ENCODE peak calls at places on chromosomes 6 and 20, in five cellular contexts. C is Karpas-422, S is IMR-90, A is fibroblast of lung, L is keratinocyte. Z is an unnamed sample.
A peak's percentile ranks its signal among the peaks of the same experiment; 100 is the strongest.

GRCh38 chr20:11537032-11537431 is 380.7 kb upstream of the BTBD3 start:
- DNase-seq in A (no peak), L (no peak), S (no peak), C (no peak), Z (no peak)

GRCh38 chr6:142489722-142490610 is 188.2 kb downstream of the ADGRG6 start:
- DNase-seq in C (no peak), A (peak; percentile 62), S (no peak), L (no peak), Z (no peak)

GRCh38 chr20:3115190-3116107 is 30.9 kb upstream of the AVP start:
- DNase-seq in L (no peak), C (peak; percentile 81), A (peak; percentile 44), S (peak; percentile 59), Z (peak; percentile 27)

GRCh38 chr6:153083869-153084268 is 47.2 kb downstream of the RGS17 start:
- DNase-seq in A (no peak), S (no peak), L (no peak), C (no peak), Z (no peak)

GRCh38 chr6:114638346-114638745 is 295.5 kb upstream of the HS3ST5 start:
- DNase-seq in C (no peak), A (peak; percentile 12), S (no peak), L (no peak), Z (no peak)

GRCh38 chr6:77089776-77090175 is 373.5 kb downstream of the HTR1B start:
- DNase-seq in C (no peak), S (peak; percentile 13), L (peak; percentile 2), A (no peak), Z (no peak)

GRCh38 chr20:36854343-36855240 is 21.3 kb upstream of the TLDC2 start:
- DNase-seq in A (no peak), L (no peak), S (peak; percentile 28), C (no peak), Z (no peak)

GRCh38 chr20:57190536-57191265 is 75.7 kb downstream of the BMP7 start:
- DNase-seq in A (peak; percentile 43), C (no peak), S (peak; percentile 27), L (no peak), Z (no peak)

GRCh38 chr6:135860361-135860760 is 8.9 kb downstream of the PDE7B start:
- DNase-seq in L (no peak), S (no peak), A (no peak), C (no peak), Z (no peak)

GRCh38 chr20:48827880-48828733 is at the start of gene PREX1:
- DNase-seq in L (no peak), C (no peak), A (peak; percentile 79), S (peak; percentile 61), Z (peak; percentile 80)

GRCh38 chr6:149990109-149990671 is 26.4 kb downstream of the ULBP1 start:
- DNase-seq in C (no peak), L (no peak), A (no peak), S (no peak), Z (no peak)
- H3K4me2 ChIP-seq in C (peak overlapping the region; percentile 74), L (peak overlapping the region; percentile 83), A (peak overlapping the region; percentile 63), S (no peak overlapping the region), Z (peak overlapping the region; percentile 87)

GRCh38 chr6:52373294-52373693 is 11.3 kb downstream of the PAQR8 start:
- DNase-seq in A (no peak), C (no peak), S (no peak), L (no peak), Z (no peak)
- H3K27ac ChIP-seq in A (no peak overlapping the region), C (no peak overlapping the region), S (no peak overlapping the region), L (no peak overlapping the region), Z (no peak overlapping the region)

GRCh38 chr6:163413054-163413344 is 1.5 kb upstream of the QKI start:
- DNase-seq in S (no peak), L (no peak), A (no peak), C (no peak), Z (no peak)
- H2AFZ ChIP-seq in S (peak overlapping the region; percentile 98), L (peak overlapping the region; percentile 87), A (peak overlapping the region; percentile 4), C (no peak overlapping the region), Z (peak overlapping the region; percentile 65)

GRCh38 chr20:33827629-33828325 is 16.6 kb downstream of the CHMP4B start:
- DNase-seq in S (peak; percentile 34), A (no peak), L (no peak), C (no peak), Z (no peak)

GRCh38 chr20:33825340-33826269 is 14.5 kb downstream of the CHMP4B start:
- DNase-seq in A (no peak), S (no peak), C (no peak), L (no peak), Z (no peak)

GRCh38 chr20:33828326-33828834 is 17.2 kb downstream of the CHMP4B start:
- DNase-seq in A (no peak), S (no peak), L (no peak), C (no peak), Z (no peak)

GRCh38 chr20:33826270-33826897 is 15.2 kb downstream of the CHMP4B start:
- DNase-seq in C (no peak), S (no peak), L (no peak), A (no peak), Z (no peak)

GRCh38 chr20:33827109-33827508 is 16.0 kb downstream of the CHMP4B start:
- DNase-seq in L (no peak), S (no peak), C (no peak), A (no peak), Z (no peak)
- H3K4me2 ChIP-seq in L (no peak overlapping the region), S (no peak overlapping the region), C (peak overlapping the region; percentile 2), A (no peak overlapping the region), Z (no peak overlapping the region)

GRCh38 chr6:12585497-12585958 is 131.0 kb upstream of the PHACTR1 start:
- DNase-seq in C (no peak), A (peak; percentile 92), L (no peak), S (peak; percentile 19), Z (no peak)
- H3K27ac ChIP-seq in C (no peak overlapping the region), A (no peak overlapping the region), L (peak overlapping the region; percentile 41), S (no peak overlapping the region), Z (no peak overlapping the region)

GRCh38 chr6:24763578-24763977 is 11.2 kb upstream of the GMNN start:
- DNase-seq in S (no peak), L (no peak), A (no peak), C (no peak), Z (no peak)
- H2AFZ ChIP-seq in S (peak overlapping the region; percentile 28), L (no peak overlapping the region), A (no peak overlapping the region), C (no peak overlapping the region), Z (no peak overlapping the region)

GRCh38 chr20:38153011-38153329 is 12.1 kb downstream of the TGM2 start:
- DNase-seq in S (no peak), A (peak; percentile 75), L (no peak), C (no peak), Z (no peak)
- H3K4me2 ChIP-seq in S (no peak overlapping the region), A (no peak overlapping the region), L (no peak overlapping the region), C (no peak overlapping the region), Z (no peak overlapping the region)

Z was measured in DND-41.